ENCODE peak calls at places on chromosomes 11 and 22, in five cellular contexts. G is thoracic aorta, Z is Karpas-422, E is kidney, V is esophagus squamous epithelium. T is an unnamed sample.
A peak's percentile ranks its signal among the peaks of the same experiment; 100 is the strongest.

GRCh38 chr11:35192347-35192746 is 53.4 kb downstream of the CD44 start:
- DNase-seq in Z (no peak), G (no peak), V (no peak), E (peak; percentile 89), T (no peak)

GRCh38 chr11:101444164-101444563 is 139.6 kb downstream of the TRPC6 start:
- DNase-seq in Z (no peak), E (no peak), G (no peak), V (no peak), T (no peak)

GRCh38 chr22:25837288-25837900 is 95.4 kb downstream of the MYO18B start:
- DNase-seq in E (no peak), G (no peak), Z (no peak), V (no peak), T (peak; percentile 58)

GRCh38 chr11:104899226-104899625 is 966 bp upstream of the CASP12 start:
- DNase-seq in Z (no peak), V (no peak), G (no peak), E (no peak), T (no peak)

GRCh38 chr11:81237139-81237538 is 1496.5 kb downstream of the FAM181B start:
- DNase-seq in Z (peak; percentile 84), G (no peak), E (no peak), V (no peak), T (no peak)

GRCh38 chr22:40498454-40499186 is 128.2 kb downstream of the SGSM3 start:
- DNase-seq in Z (no peak), G (no peak), E (no peak), V (no peak), T (no peak)

GRCh38 chr11:85725510-85726258 is 39.7 kb upstream of the CCDC89 start:
- DNase-seq in V (no peak), Z (no peak), G (no peak), E (no peak), T (no peak)

GRCh38 chr11:131914299-131914902 is 544.0 kb downstream of the NTM start:
- DNase-seq in G (no peak), V (no peak), E (no peak), Z (no peak), T (no peak)

GRCh38 chr11:23869673-23870072 is 627.2 kb upstream of the LUZP2 start:
- DNase-seq in V (no peak), Z (no peak), G (no peak), E (no peak), T (no peak)

GRCh38 chr22:42330953-42331525 is 60.6 kb upstream of the TCF20 start:
- DNase-seq in V (no peak), Z (no peak), G (no peak), E (no peak), T (no peak)

GRCh38 chr22:39723899-39724351 is 153.4 kb downstream of the CACNA1I start:
- DNase-seq in G (no peak), Z (no peak), V (no peak), E (no peak), T (no peak)

GRCh38 chr11:299951-300735 is 817 bp upstream of the IFITM5 start:
- DNase-seq in Z (no peak), G (no peak), V (no peak), E (peak; percentile 81), T (no peak)

GRCh38 chr11:133520707-133521106 is 11.6 kb downstream of the OPCML start:
- DNase-seq in Z (no peak), G (no peak), E (no peak), V (no peak), T (no peak)

GRCh38 chr11:829116-829945 is 1.6 kb downstream of the CRACR2B start:
- DNase-seq in E (peak; percentile 92), G (no peak), V (no peak), Z (peak; percentile 65), T (no peak)

GRCh38 chr22:26985217-26985616 is 327.8 kb downstream of the MIAT start:
- DNase-seq in G (no peak), V (no peak), Z (no peak), E (no peak), T (no peak)

GRCh38 chr22:26986884-26987283 is 329.5 kb downstream of the MIAT start:
- DNase-seq in Z (peak; percentile 59), E (no peak), V (no peak), G (no peak), T (no peak)

GRCh38 chr22:26990503-26991189 is 333.3 kb downstream of the MIAT start:
- DNase-seq in Z (peak; percentile 50), G (no peak), E (no peak), V (no peak), T (no peak)

GRCh38 chr22:26983311-26983710 is 325.9 kb downstream of the MIAT start:
- DNase-seq in G (no peak), V (no peak), E (no peak), Z (no peak), T (no peak)

DNA sequence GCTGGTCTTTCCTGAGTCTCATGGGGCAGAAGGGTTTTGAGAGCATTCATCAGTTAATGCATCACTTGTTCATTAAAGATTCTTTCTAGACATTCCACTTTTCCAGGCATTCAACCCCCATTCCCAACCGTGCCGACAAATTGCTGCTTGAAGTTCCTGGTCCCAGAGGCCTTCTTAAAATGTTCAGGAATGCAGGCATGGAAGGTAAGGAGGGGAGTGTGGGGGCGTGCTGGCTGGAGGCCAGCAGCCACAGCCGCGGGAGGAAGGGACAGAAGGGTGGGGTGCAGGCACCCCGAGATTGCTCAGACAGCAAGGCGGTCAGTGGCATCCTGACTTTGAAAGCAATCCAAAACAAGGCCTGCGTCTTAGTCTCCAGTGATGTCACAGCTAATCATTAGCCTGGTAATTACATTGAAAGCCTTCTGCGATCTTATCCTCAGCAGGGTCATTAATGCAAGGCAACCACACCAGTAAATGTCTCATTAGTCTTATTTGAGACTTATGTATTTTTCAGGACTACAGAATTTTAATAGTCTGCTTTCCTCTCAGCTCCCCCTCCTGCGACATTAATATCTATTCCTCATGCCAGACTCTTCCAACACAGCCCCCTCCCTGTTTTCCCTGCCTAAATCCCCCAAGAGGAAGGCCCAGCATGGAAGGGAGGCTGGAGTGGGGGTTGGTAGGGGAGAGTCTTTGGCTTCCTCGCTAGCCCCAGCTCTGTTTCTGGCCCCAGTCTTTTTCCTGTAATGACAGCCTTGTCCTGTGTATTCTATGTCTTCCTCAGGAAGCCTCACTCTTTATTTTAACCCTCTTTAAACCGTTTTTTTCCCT is 328.9 kb downstream of the MIAT start:
- DNase-seq in G (no peak), V (no peak), E (no peak), Z (no peak), T (no peak)
- H3K27ac ChIP-seq in G (no peak overlapping the region), V (no peak overlapping the region), E (no peak overlapping the region), Z (no peak overlapping the region), T (no peak overlapping the region)

DNA sequence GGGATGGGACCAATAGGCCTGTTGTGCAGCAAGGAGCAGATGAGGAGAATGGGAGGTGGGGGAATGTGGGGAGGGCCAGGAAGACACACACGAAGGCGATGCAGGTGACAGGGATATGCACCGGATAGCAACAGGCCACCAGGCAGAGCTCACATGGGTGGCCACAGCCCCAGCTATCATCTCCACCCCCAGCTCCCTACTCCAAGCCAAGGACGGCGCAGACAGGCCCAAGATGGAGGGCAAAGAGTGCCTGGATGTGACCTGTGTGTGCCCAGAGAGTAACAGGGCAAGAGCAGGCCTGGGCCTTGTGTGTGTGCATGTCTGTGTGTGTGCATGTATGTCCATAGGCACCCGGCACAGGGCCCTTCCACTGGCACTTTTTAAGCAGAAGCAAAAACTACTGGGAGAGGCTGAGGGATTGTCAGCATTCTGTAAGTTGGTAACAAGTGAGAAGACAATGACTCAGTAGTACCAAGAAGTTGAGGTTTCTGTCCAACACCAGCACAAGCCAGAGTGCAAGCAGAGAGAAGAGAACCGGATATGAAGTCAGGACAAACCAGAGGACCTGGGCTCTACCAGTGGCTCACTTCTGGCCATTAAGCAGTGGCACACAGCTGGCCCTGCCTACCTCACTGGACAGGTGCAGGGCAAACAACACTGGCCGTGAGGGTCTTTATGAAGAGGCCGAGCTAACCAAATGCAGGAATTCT is 36.4 kb downstream of the NRXN2 start:
- DNase-seq in V (no peak), G (no peak), E (no peak), Z (no peak), T (no peak)
- H3K27ac ChIP-seq in V (no peak overlapping the region), G (peak overlapping the region; percentile 80), E (no peak overlapping the region), Z (no peak overlapping the region), T (no peak overlapping the region)

DNA sequence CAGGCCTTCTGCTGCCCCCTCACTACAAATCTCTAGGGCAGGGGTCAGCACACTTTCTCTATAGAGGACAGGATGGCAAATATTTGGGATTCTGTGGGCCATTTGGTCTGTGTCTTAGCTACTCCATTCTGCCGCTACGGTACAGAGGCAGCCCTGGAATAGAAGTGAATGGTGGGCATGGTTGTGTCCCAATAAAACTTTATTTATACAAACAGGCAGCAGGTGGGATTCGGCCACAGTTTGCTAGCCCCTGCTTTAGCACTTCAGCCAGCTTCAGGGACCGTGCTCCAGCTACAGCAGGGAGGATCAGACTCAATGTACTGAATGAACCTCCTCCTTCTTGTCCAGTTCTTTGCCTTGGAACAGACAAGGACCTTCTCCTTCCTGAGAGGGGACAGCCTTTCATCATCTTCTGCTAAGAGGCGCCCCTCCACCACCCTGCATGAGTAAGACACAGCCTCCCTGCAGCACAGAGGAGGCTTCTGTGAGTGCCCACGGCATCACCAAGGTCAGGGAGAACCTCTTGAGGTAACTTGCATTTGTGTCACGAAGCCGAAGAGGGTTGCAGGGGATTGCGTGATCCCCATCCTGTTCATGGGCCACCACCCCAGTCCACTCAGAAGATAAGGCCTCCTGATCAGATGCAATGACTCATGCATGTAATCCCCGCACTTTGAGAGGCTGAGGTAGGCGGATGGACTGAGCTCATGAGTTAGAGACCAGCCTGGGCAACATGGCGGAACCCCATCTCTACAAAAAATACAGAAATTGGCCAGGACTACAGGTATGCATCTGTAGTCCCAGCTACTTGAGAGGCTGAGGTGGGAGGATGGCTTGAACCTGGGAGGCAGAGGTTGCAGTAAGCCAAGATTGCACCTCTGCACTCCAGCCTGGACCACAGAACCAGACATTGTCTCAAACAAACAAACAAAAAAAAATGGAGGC is 4.6 kb downstream of the C11orf24 start:
- DNase-seq in E (no peak), G (no peak), Z (no peak), V (no peak), T (no peak)
- H3K27ac ChIP-seq in E (no peak overlapping the region), G (no peak overlapping the region), Z (peak overlapping the region; percentile 96), V (no peak overlapping the region), T (no peak overlapping the region)

DNA sequence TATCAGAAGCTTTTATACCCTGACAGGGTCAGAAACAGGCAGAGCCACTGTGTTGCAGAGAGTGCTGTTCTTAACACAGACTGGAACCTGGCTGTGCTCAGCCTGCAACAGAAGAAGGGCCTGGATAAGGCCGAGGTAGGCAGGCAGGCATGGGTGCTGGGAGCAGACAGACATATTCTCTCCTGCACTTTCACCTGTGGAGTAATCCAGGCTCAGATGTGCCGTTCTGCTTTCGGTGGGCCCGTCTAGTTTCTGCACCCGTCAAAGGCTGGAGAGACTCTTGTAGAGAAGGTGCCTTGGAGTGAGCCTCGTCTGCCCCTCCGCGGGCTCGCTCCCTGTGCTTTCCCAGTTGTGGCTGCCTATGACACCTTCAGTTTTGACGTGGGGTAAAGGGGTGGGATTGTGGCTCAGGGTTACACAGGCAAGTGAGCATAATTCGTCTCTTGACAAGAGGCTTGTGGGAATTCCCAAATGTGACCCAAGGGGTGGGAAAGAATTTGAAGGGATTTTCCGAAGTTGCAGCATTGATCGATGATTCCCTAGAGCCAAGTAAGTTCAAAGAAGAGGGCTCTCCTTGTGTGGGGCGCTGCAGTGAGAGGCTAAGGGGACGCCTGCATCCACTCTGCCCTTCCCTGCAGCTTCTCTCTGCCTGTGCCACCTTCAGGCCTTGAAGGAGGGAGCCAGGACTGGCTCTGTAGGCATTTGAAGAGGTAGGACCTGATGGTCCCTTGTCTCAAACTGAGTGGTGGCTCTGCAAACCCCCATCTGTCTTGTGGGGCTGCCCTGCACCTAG is 16.2 kb upstream of the ST3GAL4 start:
- DNase-seq in E (no peak), Z (no peak), V (no peak), G (no peak), T (no peak)
- H3K27ac ChIP-seq in E (peak overlapping the region; percentile 38), Z (no peak overlapping the region), V (peak overlapping the region; percentile 78), G (no peak overlapping the region), T (peak overlapping the region; percentile 18)

T was measured in vagina.